ENCODE peak calls at places on chromosomes 11 and 22, in five cellular contexts. S is stimulated activated CD4-positive, alpha-beta T cell treated with anti-CD3 and anti-CD28 coated beads, Interleukin-12 subunit alpha, Interleukin-12 subunit beta, amount 100 ng/mL, for 4 hours; D is HEK293T; G is HFFc6; B is AG04449. K is an unnamed sample.

GRCh38 chr22:20752873-20753272 is 21.0 kb upstream of the SERPIND1 start:
- DNase-seq in S (no peak), D (no peak), G (no peak), B (no peak), K (no peak)

GRCh38 chr11:68498903-68499883 is 38.6 kb downstream of the PPP6R3 start:
- DNase-seq in S (no peak), D (no peak), G (no peak), B (no peak), K (no peak)

GRCh38 chr22:46695346-46696224 is 42.5 kb downstream of the CERK start:
- DNase-seq in S (no peak), D (no peak), G (no peak), B (no peak), K (no peak)

GRCh38 chr11:3091846-3092602 is 34.8 kb upstream of the CARS1 start:
- DNase-seq in S (peak), D (peak), G (peak), B (no peak), K (peak)

GRCh38 chr11:128552783-128553661 is 34.3 kb downstream of the ETS1 start:
- DNase-seq in S (no peak), D (no peak), G (no peak), B (no peak), K (no peak)

GRCh38 chr11:86202013-86202336 is 42.6 kb upstream of the EED start:
- DNase-seq in S (no peak), D (no peak), G (no peak), B (no peak), K (no peak)

GRCh38 chr11:69704508-69705245 is 855 bp upstream of the FGF19 start:
- DNase-seq in S (no peak), D (peak), G (no peak), B (no peak), K (peak)

GRCh38 chr22:29704528-29705285 is 15.1 kb upstream of the CABP7 start:
- DNase-seq in S (no peak), D (no peak), G (peak), B (no peak), K (peak)

GRCh38 chr11:77195071-77195705 is 67.1 kb downstream of the MYO7A start:
- DNase-seq in S (no peak), D (no peak), G (no peak), B (no peak), K (no peak)

GRCh38 chr11:19311306-19312030 is 70.7 kb upstream of the E2F8 start:
- DNase-seq in S (peak), D (peak), G (peak), B (no peak), K (peak)

GRCh38 chr11:35725880-35726279 is 63.3 kb downstream of the TRIM44 start:
- DNase-seq in S (no peak), D (no peak), G (peak), B (peak), K (peak)

GRCh38 chr11:65315866-65316233 is 1.2 kb downstream of the CDC42EP2 start:
- DNase-seq in S (no peak), D (no peak), G (no peak), B (no peak), K (no peak)

GRCh38 chr11:35635933-35636332 is 17.7 kb downstream of the FJX1 start:
- DNase-seq in S (no peak), D (no peak), G (no peak), B (no peak), K (no peak)

GRCh38 chr11:99739464-99740089 is 718.8 kb downstream of the CNTN5 start:
- DNase-seq in S (no peak), D (peak), G (no peak), B (no peak), K (peak)

GRCh38 chr11:85685131-85685819 is 720 bp downstream of the CCDC89 start:
- DNase-seq in S (no peak), D (peak), G (peak), B (no peak), K (peak)

GRCh38 chr22:31102441-31103081 is 4.8 kb downstream of the SELENOM start:
- DNase-seq in S (no peak), D (no peak), G (peak), B (peak), K (peak)

GRCh38 chr11:60194511-60194910 is 11.6 kb upstream of the MS4A6A start:
- DNase-seq in S (no peak), D (no peak), G (no peak), B (no peak), K (no peak)

GRCh38 chr11:81869337-81870065 is 864.2 kb downstream of the FAM181B start:
- DNase-seq in S (peak), D (no peak), G (no peak), B (no peak), K (no peak)

GRCh38 chr11:18714443-18714780 is 11.6 kb downstream of the IGSF22 start:
- DNase-seq in S (no peak), D (no peak), G (no peak), B (no peak), K (no peak)

GRCh38 chr11:60912223-60912850 is 1.6 kb upstream of the TMEM109 start:
- DNase-seq in S (no peak), D (no peak), G (no peak), B (no peak), K (no peak)

K was measured in Daoy.